ENCODE peak calls at places on chromosomes 12 and 14, in eight cellular contexts. Y is dorsolateral prefrontal cortex; C is hepatic stellate cell; Q is stimulated activated CD4-positive, alpha-beta T cell treated with anti-CD3 and anti-CD28 coated beads, TNF-alpha, amount 100 ng/mL, for 4 hours; H is occipital lobe; D is HCEC 1CT; B is HFFc6; U is heart right ventricle. P is an unnamed sample.

GRCh38 chr12:93229494-93230310 is 148.0 kb upstream of the NUDT4 start:
- DNase-seq in Y (no peak), C (peak), Q (no peak), H (no peak), D (peak), B (peak), U (no peak), P (no peak)

GRCh38 chr14:76323331-76324050 is 52.4 kb upstream of the ESRRB start:
- DNase-seq in Y (no peak), C (no peak), Q (no peak), H (no peak), D (no peak), B (no peak), U (no peak), P (no peak)

GRCh38 chr14:77610553-77610952 is 5.9 kb downstream of the SPTLC2 start:
- DNase-seq in Y (no peak), C (no peak), Q (no peak), H (no peak), D (no peak), B (no peak), U (no peak), P (no peak)

GRCh38 chr12:23775208-23775607 is 174.3 kb downstream of the SOX5 start:
- DNase-seq in Y (no peak), C (no peak), Q (no peak), H (no peak), D (no peak), B (no peak), U (no peak), P (no peak)

GRCh38 chr14:75610839-75611238 is 32.4 kb downstream of the FLVCR2 start:
- DNase-seq in Y (no peak), C (no peak), Q (no peak), H (no peak), D (peak), B (no peak), U (no peak), P (no peak)

GRCh38 chr12:80173465-80173864 is 74.1 kb downstream of the OTOGL start:
- DNase-seq in Y (no peak), C (no peak), Q (no peak), H (no peak), D (no peak), B (no peak), U (no peak), P (no peak)

GRCh38 chr14:74988131-74988530 is 14.6 kb upstream of the EIF2B2 start:
- DNase-seq in Y (no peak), C (peak), Q (no peak), H (no peak), D (peak), B (peak), U (no peak), P (no peak)

GRCh38 chr14:104145826-104146642 is 7.6 kb downstream of the KIF26A start:
- DNase-seq in Y (no peak), C (no peak), Q (no peak), H (no peak), D (no peak), B (no peak), U (peak), P (no peak)

GRCh38 chr14:71541271-71541670 is 391.0 kb upstream of the RGS6 start:
- DNase-seq in Y (no peak), C (no peak), Q (no peak), H (no peak), D (no peak), B (no peak), U (no peak), P (no peak)

GRCh38 chr12:121466800-121467637 is 67.1 kb downstream of the RNF34 start:
- DNase-seq in Y (peak), C (peak), Q (peak), H (peak), D (peak), B (peak), U (peak), P (peak)

GRCh38 chr12:132835076-132835870 is 6.6 kb upstream of the GOLGA3 start:
- DNase-seq in Y (no peak), C (no peak), Q (no peak), H (no peak), D (no peak), B (no peak), U (no peak), P (no peak)

GRCh38 chr12:65838330-65838976 is 14.2 kb downstream of the HMGA2 start:
- DNase-seq in Y (no peak), C (no peak), Q (no peak), H (no peak), D (no peak), B (no peak), U (no peak), P (no peak)

GRCh38 chr12:52575948-52576347 is 2.3 kb upstream of the KRT74 start:
- DNase-seq in Y (no peak), C (no peak), Q (no peak), H (no peak), D (no peak), B (no peak), U (no peak), P (no peak)